ENCODE peak calls at places on chromosomes 11 and 22, in eight cellular contexts. One of them, this sample, is unnamed.
A peak's percentile ranks its signal among the peaks of the same experiment; 100 is the strongest.

GRCh38 chr11:44711113-44711512 is 15.6 kb upstream of the TSPAN18 start:
- DNase-seq in endothelial cell: peak; percentile 31
- DNase-seq in lower leg skin: no peak
- DNase-seq in stomach: no peak
- DNase-seq in tibial nerve: no peak
- DNase-seq in HCT116: no peak
- DNase-seq in right lobe of liver: no peak
- DNase-seq in AG04450: no peak
- DNase-seq in this sample: no peak

GRCh38 chr22:49965291-49966040 is 4.9 kb downstream of the PIM3 start:
- DNase-seq in right lobe of liver: peak; percentile 52
- DNase-seq in endothelial cell: no peak
- DNase-seq in AG04450: no peak
- DNase-seq in HCT116: no peak
- DNase-seq in lower leg skin: no peak
- DNase-seq in tibial nerve: peak; percentile 10
- DNase-seq in stomach: peak; percentile 31
- DNase-seq in this sample: no peak

GRCh38 chr11:72629266-72629665 is 45.0 kb downstream of the PDE2A start:
- DNase-seq in endothelial cell: no peak
- DNase-seq in stomach: no peak
- DNase-seq in tibial nerve: no peak
- DNase-seq in lower leg skin: no peak
- DNase-seq in AG04450: no peak
- DNase-seq in HCT116: no peak
- DNase-seq in right lobe of liver: no peak
- DNase-seq in this sample: no peak

GRCh38 chr11:87254582-87254981 is 216.8 kb downstream of the TMEM135 start:
- DNase-seq in endothelial cell: no peak
- DNase-seq in stomach: no peak
- DNase-seq in tibial nerve: no peak
- DNase-seq in lower leg skin: no peak
- DNase-seq in AG04450: no peak
- DNase-seq in HCT116: no peak
- DNase-seq in right lobe of liver: no peak
- DNase-seq in this sample: no peak

GRCh38 chr11:67316882-67317364 is 13.6 kb downstream of the SSH3 start:
- DNase-seq in AG04450: no peak
- DNase-seq in tibial nerve: no peak
- DNase-seq in endothelial cell: no peak
- DNase-seq in lower leg skin: no peak
- DNase-seq in stomach: no peak
- DNase-seq in right lobe of liver: no peak
- DNase-seq in HCT116: peak; percentile 45
- DNase-seq in this sample: no peak

GRCh38 chr22:32361257-32361656 is 3.6 kb downstream of the RFPL3 start:
- DNase-seq in lower leg skin: no peak
- DNase-seq in HCT116: no peak
- DNase-seq in stomach: no peak
- DNase-seq in right lobe of liver: no peak
- DNase-seq in AG04450: no peak
- DNase-seq in tibial nerve: no peak
- DNase-seq in endothelial cell: no peak
- DNase-seq in this sample: no peak

GRCh38 chr11:67302571-67303131 is 679 bp upstream of the SSH3 start:
- DNase-seq in AG04450: no peak
- DNase-seq in tibial nerve: no peak
- DNase-seq in lower leg skin: no peak
- DNase-seq in endothelial cell: peak; percentile 38
- DNase-seq in right lobe of liver: peak; percentile 70
- DNase-seq in stomach: peak; percentile 62
- DNase-seq in HCT116: no peak
- DNase-seq in this sample: peak; percentile 60

GRCh38 chr11:64492561-64492960 is 98.5 kb upstream of the SLC22A12 start:
- DNase-seq in right lobe of liver: no peak
- DNase-seq in lower leg skin: no peak
- DNase-seq in stomach: no peak
- DNase-seq in endothelial cell: no peak
- DNase-seq in HCT116: no peak
- DNase-seq in tibial nerve: no peak
- DNase-seq in AG04450: no peak
- DNase-seq in this sample: no peak

GRCh38 chr11:74696932-74697687 is 34.1 kb downstream of the CHRDL2 start:
- DNase-seq in AG04450: peak; percentile 91
- DNase-seq in lower leg skin: peak; percentile 64
- DNase-seq in right lobe of liver: peak; percentile 92
- DNase-seq in endothelial cell: peak; percentile 41
- DNase-seq in tibial nerve: peak; percentile 44
- DNase-seq in HCT116: no peak
- DNase-seq in stomach: peak; percentile 77
- DNase-seq in this sample: no peak

GRCh38 chr22:39900306-39901227 is at the start of gene GRAP2:
- DNase-seq in right lobe of liver: no peak
- DNase-seq in AG04450: no peak
- DNase-seq in endothelial cell: no peak
- DNase-seq in tibial nerve: no peak
- DNase-seq in HCT116: no peak
- DNase-seq in lower leg skin: no peak
- DNase-seq in stomach: no peak
- DNase-seq in this sample: no peak

GRCh38 chr11:14312736-14313438 is 46.1 kb downstream of the RRAS2 start:
- DNase-seq in right lobe of liver: no peak
- DNase-seq in HCT116: no peak
- DNase-seq in lower leg skin: no peak
- DNase-seq in AG04450: peak; percentile 51
- DNase-seq in endothelial cell: no peak
- DNase-seq in stomach: no peak
- DNase-seq in tibial nerve: no peak
- DNase-seq in this sample: no peak

GRCh38 chr11:26947904-26948639 is 45.8 kb upstream of the FIBIN start:
- DNase-seq in endothelial cell: no peak
- DNase-seq in HCT116: no peak
- DNase-seq in AG04450: no peak
- DNase-seq in lower leg skin: no peak
- DNase-seq in stomach: no peak
- DNase-seq in right lobe of liver: no peak
- DNase-seq in tibial nerve: no peak
- DNase-seq in this sample: no peak

GRCh38 chr22:47593291-47593690 is 830.8 kb downstream of the TBC1D22A start:
- DNase-seq in HCT116: no peak
- DNase-seq in endothelial cell: no peak
- DNase-seq in lower leg skin: no peak
- DNase-seq in tibial nerve: no peak
- DNase-seq in right lobe of liver: no peak
- DNase-seq in AG04450: no peak
- DNase-seq in stomach: peak; percentile 17
- DNase-seq in this sample: no peak

GRCh38 chr11:13336246-13336873 is 58.8 kb downstream of the BMAL1 start:
- DNase-seq in tibial nerve: no peak
- DNase-seq in stomach: peak; percentile 54
- DNase-seq in right lobe of liver: peak; percentile 73
- DNase-seq in HCT116: no peak
- DNase-seq in lower leg skin: no peak
- DNase-seq in AG04450: no peak
- DNase-seq in endothelial cell: no peak
- DNase-seq in this sample: no peak

DNA sequence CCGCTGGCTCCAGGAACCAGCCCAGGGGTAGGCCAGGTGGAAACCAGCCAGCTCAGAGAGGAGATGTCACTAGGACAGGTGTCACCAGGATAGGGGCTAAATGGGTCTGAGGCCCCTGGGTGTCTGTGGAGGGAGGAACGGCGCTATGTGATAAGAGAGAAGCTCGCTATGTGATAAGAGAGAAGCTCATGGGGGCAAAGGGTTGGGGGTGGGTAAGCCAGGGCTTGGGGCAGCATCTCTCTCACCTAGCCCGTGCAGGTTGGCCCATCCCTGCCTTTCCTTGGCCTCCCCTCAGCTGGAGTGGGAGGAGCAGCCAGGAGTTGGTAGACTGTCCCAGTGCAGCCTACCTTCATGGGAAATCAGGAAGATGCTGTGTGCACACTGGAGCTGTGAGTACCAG is 26.5 kb upstream of the SUSD2 start:
- DNase-seq in HCT116: no peak
- DNase-seq in endothelial cell: no peak
- DNase-seq in AG04450: no peak
- DNase-seq in tibial nerve: no peak
- DNase-seq in stomach: no peak
- DNase-seq in lower leg skin: no peak
- DNase-seq in right lobe of liver: no peak
- DNase-seq in this sample: no peak
- TF ChIP-seq CTCF in HCT116: no peak
- TF ChIP-seq CTCF in endothelial cell: no peak
- TF ChIP-seq CTCF in AG04450: no peak
- TF ChIP-seq CTCF in tibial nerve: no peak
- TF ChIP-seq CTCF in stomach: no peak
- TF ChIP-seq CTCF in lower leg skin: no peak
- TF ChIP-seq CTCF in right lobe of liver: no peak
- TF ChIP-seq CTCF in this sample: no peak

GRCh38 chr11:114280696-114281095 is 15.5 kb upstream of the NNMT start:
- DNase-seq in HCT116: peak; percentile 35
- DNase-seq in lower leg skin: no peak
- DNase-seq in AG04450: peak; percentile 65
- DNase-seq in stomach: peak; percentile 52
- DNase-seq in right lobe of liver: peak; percentile 79
- DNase-seq in tibial nerve: no peak
- DNase-seq in endothelial cell: peak; percentile 85
- DNase-seq in this sample: peak; percentile 78
- TF ChIP-seq CTCF in HCT116: peak; percentile 53
- TF ChIP-seq CTCF in lower leg skin: no peak
- TF ChIP-seq CTCF in AG04450: peak; percentile 82
- TF ChIP-seq CTCF in stomach: peak; percentile 55
- TF ChIP-seq CTCF in right lobe of liver: peak; percentile 78
- TF ChIP-seq CTCF in tibial nerve: peak; percentile 33
- TF ChIP-seq CTCF in endothelial cell: peak; percentile 50
- TF ChIP-seq CTCF in this sample: peak; percentile 67

GRCh38 chr11:32500001-32500400 is 64.7 kb upstream of the WT1 start:
- DNase-seq in right lobe of liver: no peak
- DNase-seq in AG04450: no peak
- DNase-seq in stomach: no peak
- DNase-seq in lower leg skin: no peak
- DNase-seq in HCT116: no peak
- DNase-seq in tibial nerve: no peak
- DNase-seq in endothelial cell: no peak
- DNase-seq in this sample: no peak

GRCh38 chr11:32494629-32495028 is 59.3 kb upstream of the WT1 start:
- DNase-seq in tibial nerve: no peak
- DNase-seq in stomach: no peak
- DNase-seq in endothelial cell: no peak
- DNase-seq in HCT116: no peak
- DNase-seq in AG04450: no peak
- DNase-seq in right lobe of liver: no peak
- DNase-seq in lower leg skin: no peak
- DNase-seq in this sample: no peak

DNA sequence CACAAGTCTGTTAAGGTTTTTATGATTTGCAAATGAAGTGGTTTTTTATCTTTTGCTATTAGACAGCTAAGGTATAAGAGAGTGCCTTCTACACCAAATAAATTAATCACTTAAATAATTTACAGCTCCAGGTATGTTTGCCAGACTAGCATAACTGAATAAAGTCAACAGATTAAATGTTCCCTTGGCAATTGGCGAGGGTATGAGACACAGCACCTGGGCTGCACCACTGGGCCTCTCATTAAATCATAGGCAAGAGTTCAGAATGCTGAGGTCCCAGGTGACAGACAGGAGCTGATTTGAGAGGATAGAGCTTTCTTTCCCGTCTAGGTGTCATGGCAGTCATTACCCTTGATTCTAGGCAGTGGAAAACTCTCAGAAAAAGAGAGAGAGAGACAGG is 62.6 kb upstream of the WT1 start:
- DNase-seq in endothelial cell: no peak
- DNase-seq in tibial nerve: no peak
- DNase-seq in stomach: peak; percentile 44
- DNase-seq in right lobe of liver: no peak
- DNase-seq in lower leg skin: no peak
- DNase-seq in AG04450: no peak
- DNase-seq in HCT116: no peak
- DNase-seq in this sample: no peak
- TF ChIP-seq CTCF in endothelial cell: no peak
- TF ChIP-seq CTCF in tibial nerve: no peak
- TF ChIP-seq CTCF in stomach: no peak
- TF ChIP-seq CTCF in right lobe of liver: no peak
- TF ChIP-seq CTCF in lower leg skin: no peak
- TF ChIP-seq CTCF in AG04450: no peak
- TF ChIP-seq CTCF in HCT116: no peak
- TF ChIP-seq CTCF in this sample: no peak

GRCh38 chr11:119093951-119094815 is 7.5 kb downstream of the DPAGT1 start:
- DNase-seq in HCT116: no peak
- DNase-seq in right lobe of liver: no peak
- DNase-seq in lower leg skin: no peak
- DNase-seq in AG04450: no peak
- DNase-seq in endothelial cell: peak; percentile 38
- DNase-seq in tibial nerve: peak; percentile 31
- DNase-seq in stomach: peak; percentile 37
- DNase-seq in this sample: peak; percentile 20

GRCh38 chr11:119092880-119093665 is 8.4 kb downstream of the HMBS start:
- DNase-seq in stomach: peak; percentile 57
- DNase-seq in endothelial cell: no peak
- DNase-seq in tibial nerve: no peak
- DNase-seq in right lobe of liver: no peak
- DNase-seq in lower leg skin: no peak
- DNase-seq in AG04450: no peak
- DNase-seq in HCT116: no peak
- DNase-seq in this sample: no peak

GRCh38 chr11:119093666-119093950 is 8.0 kb downstream of the DPAGT1 start:
- DNase-seq in HCT116: no peak
- DNase-seq in AG04450: no peak
- DNase-seq in tibial nerve: no peak
- DNase-seq in right lobe of liver: no peak
- DNase-seq in stomach: no peak
- DNase-seq in endothelial cell: no peak
- DNase-seq in lower leg skin: no peak
- DNase-seq in this sample: no peak

GRCh38 chr11:119094816-119095065 is 6.9 kb downstream of the DPAGT1 start:
- DNase-seq in HCT116: no peak
- DNase-seq in stomach: peak; percentile 88
- DNase-seq in tibial nerve: peak; percentile 75
- DNase-seq in AG04450: no peak
- DNase-seq in right lobe of liver: peak; percentile 86
- DNase-seq in lower leg skin: peak; percentile 74
- DNase-seq in endothelial cell: peak; percentile 83
- DNase-seq in this sample: peak; percentile 81

DNA sequence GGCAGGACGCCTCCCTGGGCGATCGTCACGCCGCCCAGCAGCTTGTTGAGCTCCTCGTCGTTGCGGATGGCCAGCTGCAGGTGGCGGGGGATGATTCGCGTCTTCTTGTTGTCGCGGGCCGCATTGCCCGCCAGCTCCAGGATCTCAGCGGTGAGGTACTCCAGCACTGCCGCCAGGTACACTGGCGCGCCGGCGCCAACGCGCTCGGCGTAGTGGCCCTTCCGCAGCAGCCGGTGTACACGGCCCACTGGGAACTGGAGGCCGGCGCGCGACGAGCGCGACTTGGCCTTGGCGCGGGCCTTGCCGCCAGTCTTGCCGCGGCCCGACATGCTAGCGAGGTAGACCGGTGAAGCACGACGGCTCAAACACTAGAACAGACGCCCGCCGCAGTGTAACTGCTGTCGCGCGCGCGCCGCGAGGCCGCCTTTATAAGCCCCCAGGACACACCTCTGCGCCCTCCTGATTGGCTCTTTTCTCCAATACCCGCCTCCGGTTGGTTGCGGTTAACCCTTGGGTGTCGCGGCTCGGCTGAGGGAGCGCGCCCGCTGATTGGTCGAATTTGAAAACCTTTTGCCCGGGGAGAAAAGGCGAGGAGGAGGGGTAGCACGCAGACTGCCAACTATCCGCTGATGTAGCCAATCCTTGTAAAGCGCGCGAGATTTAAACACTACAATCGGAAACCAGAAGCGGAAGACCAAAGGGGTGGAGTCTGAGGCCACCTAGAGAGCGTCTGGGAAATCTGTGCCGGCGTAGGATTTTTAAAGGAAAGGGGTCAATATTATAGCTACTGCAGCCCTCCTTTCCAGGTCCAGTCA is 6.4 kb downstream of the DPAGT1 start:
- DNase-seq in HCT116: peak; percentile 99
- DNase-seq in AG04450: peak; percentile 100
- DNase-seq in lower leg skin: peak; percentile 99
- DNase-seq in stomach: peak; percentile 99
- DNase-seq in tibial nerve: peak; percentile 98
- DNase-seq in right lobe of liver: peak; percentile 100
- DNase-seq in endothelial cell: peak; percentile 97
- DNase-seq in this sample: peak; percentile 94
- TF ChIP-seq CTCF in HCT116: peak; percentile 6
- TF ChIP-seq CTCF in AG04450: no peak
- TF ChIP-seq CTCF in lower leg skin: no peak
- TF ChIP-seq CTCF in stomach: no peak
- TF ChIP-seq CTCF in tibial nerve: no peak
- TF ChIP-seq CTCF in right lobe of liver: no peak
- TF ChIP-seq CTCF in endothelial cell: no peak
- TF ChIP-seq CTCF in this sample: no peak